ENCODE peak calls at places on chromosome 1, in six cellular contexts. O, M, J, P, T and Z are unnamed samples.

GRCh38 chr1:93864175-93864574 is 14.8 kb downstream of the DNTTIP2 start:
- DNase-seq in M (no peak), O (no peak), T (no peak), J (no peak), P (no peak), Z (no peak)

GRCh38 chr1:182433580-182433979 is 16.4 kb upstream of the RGSL1 start:
- DNase-seq in J (no peak), P (no peak), M (no peak), O (no peak), T (no peak), Z (no peak)

GRCh38 chr1:117077267-117077666 is 17.1 kb downstream of the TTF2 start:
- DNase-seq in O (no peak), T (no peak), J (no peak), M (no peak), P (no peak), Z (no peak)

GRCh38 chr1:1899967-1900327 is 9.1 kb upstream of the GNB1 start:
- DNase-seq in T (no peak), P (no peak), O (no peak), J (no peak), M (no peak), Z (no peak)

GRCh38 chr1:112718691-112719418 is 3.7 kb upstream of the PPM1J start:
- DNase-seq in T (peak), J (peak), O (peak), P (no peak), M (peak), Z (peak)

GRCh38 chr1:23122023-23122738 is 46.5 kb downstream of the LUZP1 start:
- DNase-seq in O (no peak), M (no peak), T (no peak), P (no peak), J (no peak), Z (no peak)

GRCh38 chr1:179575497-179576314 is at the start of gene NPHS2:
- DNase-seq in O (no peak), J (no peak), T (no peak), P (no peak), M (no peak), Z (peak)

GRCh38 chr1:111959436-111959835 is 30.0 kb downstream of the KCND3 start:
- DNase-seq in M (no peak), J (no peak), O (no peak), T (no peak), P (no peak), Z (no peak)

GRCh38 chr1:14519976-14520375 is 78.5 kb upstream of the KAZN start:
- DNase-seq in T (peak), J (no peak), O (no peak), M (no peak), P (no peak), Z (no peak)

GRCh38 chr1:244076740-244077139 is 25.7 kb downstream of the ZBTB18 start:
- DNase-seq in O (no peak), J (no peak), P (no peak), T (no peak), M (no peak), Z (no peak)

GRCh38 chr1:223209293-223209898 is 66.3 kb upstream of the TLR5 start:
- DNase-seq in M (no peak), T (no peak), J (no peak), O (no peak), P (no peak), Z (no peak)

GRCh38 chr1:29676496-29676895 is 440.2 kb downstream of the PTPRU start:
- DNase-seq in J (no peak), P (no peak), O (no peak), T (no peak), M (no peak), Z (no peak)

GRCh38 chr1:114173704-114174103 is 20.0 kb upstream of the SYT6 start:
- DNase-seq in J (no peak), M (no peak), O (no peak), T (no peak), P (no peak), Z (no peak)

GRCh38 chr1:7369866-7370265 is 401.2 kb upstream of the VAMP3 start:
- DNase-seq in O (no peak), P (no peak), M (no peak), J (no peak), T (no peak), Z (no peak)

GRCh38 chr1:199283814-199284213 is 645.0 kb downstream of the PTPRC start:
- DNase-seq in T (no peak), O (no peak), P (no peak), M (no peak), J (no peak), Z (no peak)

GRCh38 chr1:2466834-2467554 is 9.1 kb upstream of the PLCH2 start:
- DNase-seq in P (no peak), M (no peak), T (no peak), O (no peak), J (no peak), Z (peak)

GRCh38 chr1:46041974-46042373 is 90.5 kb downstream of the PIK3R3 start:
- DNase-seq in P (no peak), M (no peak), T (no peak), O (no peak), J (no peak), Z (no peak)

GRCh38 chr1:167076136-167076710 is 14.0 kb downstream of the GPA33 start:
- DNase-seq in J (no peak), M (no peak), T (no peak), P (no peak), O (no peak), Z (no peak)

GRCh38 chr1:86965012-86965826 is 50.8 kb downstream of the HS2ST1 start:
- DNase-seq in T (peak), M (no peak), J (no peak), P (no peak), O (no peak), Z (no peak)

DNA sequence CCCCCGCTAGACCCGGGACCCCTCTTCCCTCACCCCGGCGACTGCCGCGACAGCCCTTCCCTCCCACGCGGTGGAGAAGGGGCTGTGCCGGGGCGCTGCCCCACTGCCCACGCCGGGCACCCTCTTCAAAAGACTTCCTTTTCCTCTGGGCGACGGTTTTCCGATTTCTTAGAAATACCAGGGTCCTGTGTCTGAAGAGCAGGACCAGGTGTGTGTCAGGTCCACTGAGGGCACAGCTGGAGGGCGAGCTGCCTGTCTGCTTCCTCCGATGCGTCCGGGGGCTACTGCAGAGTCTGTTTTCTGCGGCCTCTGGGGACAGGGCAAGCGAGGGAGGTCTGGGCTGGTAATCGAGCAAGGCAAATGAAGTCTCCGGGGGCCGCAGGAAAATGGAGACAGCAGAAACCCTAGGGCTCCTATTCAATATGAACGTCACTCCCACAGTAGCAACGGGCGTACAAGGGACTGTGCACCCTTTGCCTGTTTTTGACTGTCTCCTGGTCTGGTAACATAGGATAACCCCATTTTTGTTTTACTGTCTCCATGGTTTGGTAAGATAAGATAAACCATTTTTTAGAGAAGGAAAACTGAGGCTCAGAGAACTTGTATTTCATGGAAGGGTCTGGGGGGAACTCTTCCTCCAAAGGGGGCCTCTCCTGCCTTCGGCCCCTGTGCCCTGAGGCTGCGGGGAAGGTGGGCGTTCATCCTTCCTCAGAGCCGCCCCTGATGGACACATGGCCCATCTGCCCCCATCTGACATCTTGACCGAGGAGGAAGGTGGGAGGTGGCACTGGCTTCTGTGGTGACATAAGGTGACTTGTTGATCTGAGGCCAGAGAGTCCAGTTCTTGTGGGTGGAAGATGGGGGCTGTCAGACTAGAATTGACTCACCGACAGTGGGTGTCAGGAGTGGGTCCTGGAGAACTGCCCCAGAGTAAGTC is 970 bp downstream of the TNFRSF1B start:
- DNase-seq in J (no peak), P (no peak), T (peak), M (peak), O (no peak), Z (no peak)
- TF ChIP-seq CTCF in J (no peak), P (no peak), T (no peak), M (no peak), O (no peak), Z (no peak)

GRCh38 chr1:68442006-68442405 is 7.7 kb downstream of the RPE65 start:
- DNase-seq in M (no peak), O (no peak), P (no peak), T (no peak), J (no peak), Z (no peak)

GRCh38 chr1:68438310-68438709 is 11.4 kb downstream of the RPE65 start:
- DNase-seq in P (no peak), J (no peak), O (no peak), M (no peak), T (peak), Z (no peak)

GRCh38 chr1:68448365-68448764 is 1.4 kb downstream of the RPE65 start:
- DNase-seq in T (no peak), P (no peak), O (no peak), M (no peak), J (no peak), Z (no peak)

GRCh38 chr1:68442822-68443556 is 6.8 kb downstream of the RPE65 start:
- DNase-seq in O (no peak), J (no peak), P (peak), M (peak), T (peak), Z (peak)
- TF ChIP-seq CTCF in O (peak), J (peak), P (peak), M (peak), T (peak), Z (peak)

GRCh38 chr1:152543808-152544207 is 22.8 kb downstream of the LCE3E start:
- DNase-seq in O (no peak), T (peak), M (no peak), J (no peak), P (no peak), Z (no peak)
- TF ChIP-seq CTCF in O (no peak), T (peak), M (peak), J (no peak), P (no peak), Z (no peak)

GRCh38 chr1:34743775-34744174 is 11.1 kb upstream of the GJB5 start:
- DNase-seq in O (no peak), T (no peak), M (no peak), P (no peak), J (no peak), Z (no peak)
- TF ChIP-seq CTCF in O (no peak), T (no peak), M (no peak), P (no peak), J (no peak), Z (no peak)

GRCh38 chr1:248822148-248823032 is 3.3 kb downstream of the SH3BP5L start:
- DNase-seq in T (peak), P (no peak), J (peak), M (no peak), O (no peak), Z (no peak)

GRCh38 chr1:248821641-248822040 is 4.1 kb downstream of the SH3BP5L start:
- DNase-seq in J (peak), T (no peak), O (no peak), P (no peak), M (no peak), Z (no peak)

GRCh38 chr1:248818505-248819374 is 7.0 kb downstream of the SH3BP5L start:
- DNase-seq in P (no peak), J (peak), M (peak), T (no peak), O (no peak), Z (no peak)

GRCh38 chr1:248821101-248821500 is 4.6 kb downstream of the SH3BP5L start:
- DNase-seq in M (no peak), O (no peak), J (peak), T (no peak), P (no peak), Z (no peak)

GRCh38 chr1:248820041-248820585 is 5.6 kb downstream of the SH3BP5L start:
- DNase-seq in J (peak), M (no peak), P (no peak), T (no peak), O (no peak), Z (no peak)
- TF ChIP-seq CTCF in J (no peak), M (no peak), P (no peak), T (no peak), O (no peak), Z (no peak)

GRCh38 chr1:216559359-216559758 is 136.1 kb upstream of the USH2A start:
- DNase-seq in P (no peak), O (no peak), T (no peak), J (no peak), M (no peak), Z (no peak)

GRCh38 chr1:216563096-216563495 is 139.8 kb upstream of the USH2A start:
- DNase-seq in O (no peak), T (no peak), P (no peak), M (no peak), J (no peak), Z (no peak)

GRCh38 chr1:216560527-216560926 is 137.3 kb upstream of the USH2A start:
- DNase-seq in O (no peak), T (no peak), M (no peak), P (no peak), J (no peak), Z (no peak)

GRCh38 chr1:216566809-216567208 is 143.6 kb upstream of the USH2A start:
- DNase-seq in P (peak), J (no peak), O (no peak), T (peak), M (no peak), Z (no peak)

GRCh38 chr1:216562383-216562782 is 139.1 kb upstream of the USH2A start:
- DNase-seq in M (no peak), T (peak), O (no peak), P (no peak), J (no peak), Z (no peak)
- TF ChIP-seq CTCF in M (no peak), T (peak), O (no peak), P (no peak), J (no peak), Z (peak)

DNA sequence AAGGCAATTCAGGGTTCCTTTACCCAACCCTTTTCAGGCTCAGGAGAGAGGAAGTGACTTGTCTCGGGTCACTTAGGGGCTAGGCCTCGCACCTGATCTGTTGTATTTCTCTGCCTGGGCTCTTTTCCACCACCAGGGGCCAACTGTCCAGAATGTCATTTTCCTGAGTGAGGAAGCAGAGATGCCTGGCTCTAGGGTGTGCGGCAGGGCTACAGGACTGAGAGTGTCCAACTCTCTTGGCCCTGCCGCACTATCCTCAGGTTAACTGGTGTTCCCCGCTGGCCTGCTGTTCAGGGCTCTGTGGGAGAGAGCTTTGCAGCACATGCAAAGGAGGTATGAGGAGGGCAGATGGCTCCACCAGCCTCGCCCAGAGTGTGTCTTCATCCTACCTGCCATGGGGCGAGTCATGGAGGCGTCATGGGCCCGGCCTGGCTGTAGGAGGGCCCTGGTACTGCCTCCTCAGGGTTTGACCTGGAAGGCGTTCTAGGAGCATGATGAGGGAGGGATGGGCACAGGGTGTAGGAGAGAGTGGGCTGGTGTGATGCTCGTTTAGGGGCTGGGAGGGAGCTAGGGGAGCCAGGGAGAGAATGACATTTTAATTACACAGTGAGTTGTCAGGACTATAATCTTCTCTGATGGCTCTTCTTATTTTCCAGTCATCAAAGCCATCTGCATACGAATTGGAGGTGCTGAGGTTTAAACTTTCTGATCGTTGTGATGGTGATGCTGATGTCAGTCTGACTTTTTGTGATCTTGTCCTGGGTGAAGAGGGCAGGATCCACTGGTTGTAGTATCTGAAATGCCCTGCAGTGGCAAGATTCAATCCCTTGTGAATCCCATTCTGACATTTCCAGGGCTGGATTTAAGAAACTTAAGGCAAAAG is 128.4 kb downstream of the NOS1AP start:
- DNase-seq in J (no peak), P (no peak), M (no peak), T (no peak), O (no peak), Z (no peak)
- TF ChIP-seq CTCF in J (peak), P (no peak), M (no peak), T (no peak), O (no peak), Z (no peak)

GRCh38 chr1:221272940-221273339 is 393.7 kb downstream of the HLX start:
- DNase-seq in P (no peak), T (no peak), M (no peak), O (no peak), J (no peak), Z (no peak)

GRCh38 chr1:221274373-221274772 is 395.1 kb downstream of the HLX start:
- DNase-seq in M (no peak), J (no peak), T (no peak), O (no peak), P (no peak), Z (peak)

GRCh38 chr1:221268295-221268694 is 389.1 kb downstream of the HLX start:
- DNase-seq in T (no peak), J (no peak), M (no peak), O (no peak), P (peak), Z (no peak)

GRCh38 chr1:221276911-221277310 is 397.7 kb downstream of the HLX start:
- DNase-seq in O (no peak), T (no peak), M (no peak), P (no peak), J (no peak), Z (no peak)

DNA sequence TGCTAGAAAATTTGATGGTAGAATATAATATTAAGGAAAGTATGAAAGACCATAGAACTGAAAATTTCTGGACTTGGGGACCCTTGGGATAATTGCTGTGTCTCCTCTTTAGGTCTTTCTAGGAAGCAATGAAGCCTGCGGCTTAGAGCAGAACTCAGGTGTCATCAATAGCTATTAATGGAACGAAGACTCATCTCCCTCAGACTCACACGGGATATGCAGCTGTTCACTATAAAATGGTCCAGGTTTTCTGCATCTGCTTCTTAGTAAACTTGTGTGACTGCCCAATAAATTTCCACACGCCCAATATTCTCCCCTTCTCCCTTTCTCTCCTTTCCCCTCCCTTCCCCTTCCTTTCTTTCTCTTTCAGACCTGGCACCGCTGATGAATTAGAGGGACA is 392.5 kb downstream of the HLX start:
- DNase-seq in T (no peak), M (no peak), J (no peak), O (no peak), P (no peak), Z (no peak)
- TF ChIP-seq CTCF in T (no peak), M (no peak), J (no peak), O (no peak), P (no peak), Z (no peak)